ENCODE peak calls at places on chromosomes 3 and 15, in five cellular contexts. P is HCEC 1CT; M is bronchial epithelial cell; S is stimulated activated CD8-positive, alpha-beta memory T cell treated with anti-CD3 and anti-CD28 coated beads, Interleukin-12 subunit alpha, Interleukin-12 subunit beta, amount 100 ng/mL, for 4 hours; G is GM23248. W is an unnamed sample.

GRCh38 chr3:59731909-59732308 is 682.1 kb upstream of the CFAP20DC start:
- DNase-seq in M (no peak), S (no peak), G (no peak), P (no peak), W (no peak)

GRCh38 chr3:12903000-12903800 is 61.8 kb upstream of the RPL32 start:
- DNase-seq in S (no peak), G (no peak), P (no peak), M (no peak), W (no peak)

GRCh38 chr15:43991235-43991634 is 164.4 kb downstream of the WDR76 start:
- DNase-seq in G (no peak), P (no peak), S (no peak), M (no peak), W (no peak)

GRCh38 chr3:33047842-33048834 is 48.8 kb downstream of the GLB1 start:
- DNase-seq in M (peak), S (no peak), G (no peak), P (no peak), W (no peak)

GRCh38 chr3:192892981-192893827 is 24.5 kb downstream of the MB21D2 start:
- DNase-seq in G (peak), M (peak), S (no peak), P (peak), W (peak)

GRCh38 chr3:61381745-61382392 is 130.6 kb upstream of the FHIT start:
- DNase-seq in G (peak), P (peak), S (no peak), M (peak), W (peak)

GRCh38 chr3:49689046-49689886 is at the start of the genes MST1 and RNF123:
- DNase-seq in M (peak), S (peak), P (peak), G (peak), W (peak)

GRCh38 chr15:95146476-95146875 is 915.1 kb downstream of the MCTP2 start:
- DNase-seq in P (no peak), G (no peak), S (no peak), M (no peak), W (no peak)

GRCh38 chr3:15206662-15207576 is 873 bp downstream of the CAPN7 start:
- DNase-seq in M (peak), P (peak), G (peak), S (no peak), W (peak)

GRCh38 chr3:58622436-58622835 is 44.1 kb downstream of the FAM3D start:
- DNase-seq in S (no peak), P (no peak), G (no peak), M (no peak), W (no peak)

GRCh38 chr3:183560607-183561006 is 5.1 kb upstream of the KLHL6 start:
- DNase-seq in P (no peak), S (no peak), M (peak), G (no peak), W (no peak)